ENCODE peak calls at places on chromosomes 5 and 9, in five cellular contexts. One of them, this sample, is unnamed.

GRCh38 chr9:5499889-5500398 is 10.4 kb upstream of the PDCD1LG2 start:
- DNase-seq in CD4-positive, alpha-beta T cell: no peak
- DNase-seq in GM13976: no peak
- DNase-seq in dorsolateral prefrontal cortex: no peak
- DNase-seq in esophagus squamous epithelium: no peak
- DNase-seq in this sample: no peak

GRCh38 chr5:120538644-120539043 is 74.5 kb downstream of the PRR16 start:
- DNase-seq in CD4-positive, alpha-beta T cell: no peak
- DNase-seq in GM13976: no peak
- DNase-seq in dorsolateral prefrontal cortex: no peak
- DNase-seq in esophagus squamous epithelium: no peak
- DNase-seq in this sample: no peak

GRCh38 chr5:143921525-143922311 is 109.8 kb downstream of the HMHB1 start:
- DNase-seq in CD4-positive, alpha-beta T cell: no peak
- DNase-seq in GM13976: no peak
- DNase-seq in dorsolateral prefrontal cortex: no peak
- DNase-seq in esophagus squamous epithelium: no peak
- DNase-seq in this sample: no peak

GRCh38 chr9:69931340-69931739 is 110.7 kb downstream of the CFAP95 start:
- DNase-seq in CD4-positive, alpha-beta T cell: no peak
- DNase-seq in GM13976: no peak
- DNase-seq in dorsolateral prefrontal cortex: no peak
- DNase-seq in esophagus squamous epithelium: no peak
- DNase-seq in this sample: no peak

GRCh38 chr5:135834639-135835529 is at the start of gene SLC25A48:
- DNase-seq in CD4-positive, alpha-beta T cell: no peak
- DNase-seq in GM13976: peak; percentile 73
- DNase-seq in dorsolateral prefrontal cortex: peak; percentile 78
- DNase-seq in esophagus squamous epithelium: no peak
- DNase-seq in this sample: peak; percentile 58

GRCh38 chr9:82675605-82676004 is 387.3 kb downstream of the RASEF start:
- DNase-seq in CD4-positive, alpha-beta T cell: no peak
- DNase-seq in GM13976: no peak
- DNase-seq in dorsolateral prefrontal cortex: no peak
- DNase-seq in esophagus squamous epithelium: no peak
- DNase-seq in this sample: no peak

GRCh38 chr9:75086443-75087278 is 1.3 kb downstream of the NMRK1 start:
- DNase-seq in CD4-positive, alpha-beta T cell: no peak
- DNase-seq in GM13976: no peak
- DNase-seq in dorsolateral prefrontal cortex: no peak
- DNase-seq in esophagus squamous epithelium: no peak
- DNase-seq in this sample: peak; percentile 48

GRCh38 chr5:178323961-178324360 is 91.4 kb upstream of the PHYKPL start:
- DNase-seq in CD4-positive, alpha-beta T cell: no peak
- DNase-seq in GM13976: peak; percentile 69
- DNase-seq in dorsolateral prefrontal cortex: no peak
- DNase-seq in esophagus squamous epithelium: no peak
- DNase-seq in this sample: no peak

GRCh38 chr5:123273984-123274383 is 149.2 kb downstream of the CEP120 start:
- DNase-seq in CD4-positive, alpha-beta T cell: no peak
- DNase-seq in GM13976: no peak
- DNase-seq in dorsolateral prefrontal cortex: no peak
- DNase-seq in esophagus squamous epithelium: no peak
- DNase-seq in this sample: no peak

GRCh38 chr5:176542135-176542595 is 5.0 kb upstream of the RNF44 start:
- DNase-seq in CD4-positive, alpha-beta T cell: peak; percentile 57
- DNase-seq in GM13976: no peak
- DNase-seq in dorsolateral prefrontal cortex: no peak
- DNase-seq in esophagus squamous epithelium: no peak
- DNase-seq in this sample: peak; percentile 78

GRCh38 chr5:154287136-154287535 is 96.6 kb downstream of the GALNT10 start:
- DNase-seq in CD4-positive, alpha-beta T cell: no peak
- DNase-seq in GM13976: no peak
- DNase-seq in dorsolateral prefrontal cortex: no peak
- DNase-seq in esophagus squamous epithelium: no peak
- DNase-seq in this sample: no peak

GRCh38 chr5:141960449-141961323 is 2.7 kb upstream of the PCDH12 start:
- DNase-seq in CD4-positive, alpha-beta T cell: peak; percentile 90
- DNase-seq in GM13976: peak; percentile 88
- DNase-seq in dorsolateral prefrontal cortex: peak; percentile 89
- DNase-seq in esophagus squamous epithelium: peak; percentile 58
- DNase-seq in this sample: peak; percentile 94

GRCh38 chr5:19534751-19535150 is 453.2 kb downstream of the CDH18 start:
- DNase-seq in CD4-positive, alpha-beta T cell: no peak
- DNase-seq in GM13976: no peak
- DNase-seq in dorsolateral prefrontal cortex: no peak
- DNase-seq in esophagus squamous epithelium: no peak
- DNase-seq in this sample: no peak

GRCh38 chr5:19538607-19539006 is 449.4 kb downstream of the CDH18 start:
- DNase-seq in CD4-positive, alpha-beta T cell: no peak
- DNase-seq in GM13976: no peak
- DNase-seq in dorsolateral prefrontal cortex: no peak
- DNase-seq in esophagus squamous epithelium: no peak
- DNase-seq in this sample: no peak
- TF ChIP-seq CTCF in CD4-positive, alpha-beta T cell: no peak
- TF ChIP-seq CTCF in GM13976: no peak
- TF ChIP-seq CTCF in dorsolateral prefrontal cortex: no peak
- TF ChIP-seq CTCF in esophagus squamous epithelium: no peak
- TF ChIP-seq CTCF in this sample: no peak

GRCh38 chr5:170892201-170892600 is 30.4 kb downstream of the RANBP17 start:
- DNase-seq in CD4-positive, alpha-beta T cell: no peak
- DNase-seq in GM13976: no peak
- DNase-seq in dorsolateral prefrontal cortex: no peak
- DNase-seq in esophagus squamous epithelium: no peak
- DNase-seq in this sample: no peak

GRCh38 chr5:170896779-170897178 is 35.0 kb downstream of the RANBP17 start:
- DNase-seq in CD4-positive, alpha-beta T cell: no peak
- DNase-seq in GM13976: no peak
- DNase-seq in dorsolateral prefrontal cortex: peak; percentile 48
- DNase-seq in esophagus squamous epithelium: no peak
- DNase-seq in this sample: no peak
- TF ChIP-seq CTCF in CD4-positive, alpha-beta T cell: no peak
- TF ChIP-seq CTCF in GM13976: no peak
- TF ChIP-seq CTCF in dorsolateral prefrontal cortex: no peak
- TF ChIP-seq CTCF in esophagus squamous epithelium: no peak
- TF ChIP-seq CTCF in this sample: no peak

GRCh38 chr5:172774561-172775271 is 3.7 kb upstream of the DUSP1 start:
- DNase-seq in CD4-positive, alpha-beta T cell: no peak
- DNase-seq in GM13976: no peak
- DNase-seq in dorsolateral prefrontal cortex: no peak
- DNase-seq in esophagus squamous epithelium: no peak
- DNase-seq in this sample: no peak

GRCh38 chr5:172775326-172776234 is 4.6 kb upstream of the DUSP1 start:
- DNase-seq in CD4-positive, alpha-beta T cell: no peak
- DNase-seq in GM13976: no peak
- DNase-seq in dorsolateral prefrontal cortex: no peak
- DNase-seq in esophagus squamous epithelium: no peak
- DNase-seq in this sample: peak; percentile 20

GRCh38 chr5:172772112-172772906 is 1.3 kb upstream of the DUSP1 start:
- DNase-seq in CD4-positive, alpha-beta T cell: peak; percentile 81
- DNase-seq in GM13976: peak; percentile 83
- DNase-seq in dorsolateral prefrontal cortex: peak; percentile 81
- DNase-seq in esophagus squamous epithelium: peak; percentile 71
- DNase-seq in this sample: peak; percentile 78

GRCh38 chr5:172771439-172772111 is 580 bp upstream of the DUSP1 start:
- DNase-seq in CD4-positive, alpha-beta T cell: no peak
- DNase-seq in GM13976: no peak
- DNase-seq in dorsolateral prefrontal cortex: no peak
- DNase-seq in esophagus squamous epithelium: no peak
- DNase-seq in this sample: peak; percentile 36

GRCh38 chr5:172773481-172774469 is 2.8 kb upstream of the DUSP1 start:
- DNase-seq in CD4-positive, alpha-beta T cell: no peak
- DNase-seq in GM13976: no peak
- DNase-seq in dorsolateral prefrontal cortex: no peak
- DNase-seq in esophagus squamous epithelium: no peak
- DNase-seq in this sample: peak; percentile 54
- TF ChIP-seq CTCF in CD4-positive, alpha-beta T cell: no peak
- TF ChIP-seq CTCF in GM13976: no peak
- TF ChIP-seq CTCF in dorsolateral prefrontal cortex: no peak
- TF ChIP-seq CTCF in esophagus squamous epithelium: no peak
- TF ChIP-seq CTCF in this sample: no peak

GRCh38 chr5:156103116-156103860 is 223.7 kb upstream of the SGCD start:
- DNase-seq in CD4-positive, alpha-beta T cell: no peak
- DNase-seq in GM13976: no peak
- DNase-seq in dorsolateral prefrontal cortex: no peak
- DNase-seq in esophagus squamous epithelium: no peak
- DNase-seq in this sample: no peak
- TF ChIP-seq CTCF in CD4-positive, alpha-beta T cell: no peak
- TF ChIP-seq CTCF in GM13976: no peak
- TF ChIP-seq CTCF in dorsolateral prefrontal cortex: no peak
- TF ChIP-seq CTCF in esophagus squamous epithelium: no peak
- TF ChIP-seq CTCF in this sample: no peak

DNA sequence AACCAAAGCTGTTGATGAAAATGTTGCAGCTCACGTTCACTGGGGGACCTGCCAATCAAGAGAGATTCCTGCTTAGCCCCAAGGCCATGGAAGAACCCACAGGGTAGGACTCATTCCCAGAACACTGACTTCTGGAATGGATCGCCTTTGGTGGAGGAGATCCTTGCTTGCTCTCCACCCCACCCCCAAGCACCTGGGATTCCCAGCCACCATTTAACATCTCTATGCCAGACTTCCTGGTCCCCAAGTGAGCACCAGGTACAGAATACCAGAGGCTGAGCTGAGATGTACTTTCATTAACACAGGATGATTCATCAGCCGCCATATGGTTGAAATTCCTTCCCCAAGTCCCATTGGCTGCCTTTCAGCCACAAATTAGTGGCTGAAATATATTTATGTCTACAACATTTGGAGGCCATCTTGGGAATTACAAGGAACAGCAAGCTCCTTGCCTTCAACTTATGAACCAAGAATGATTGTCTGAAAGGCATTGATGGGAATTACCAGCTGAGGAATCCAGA is 37.9 kb downstream of the GLRA1 start:
- DNase-seq in CD4-positive, alpha-beta T cell: no peak
- DNase-seq in GM13976: no peak
- DNase-seq in dorsolateral prefrontal cortex: no peak
- DNase-seq in esophagus squamous epithelium: no peak
- DNase-seq in this sample: no peak
- TF ChIP-seq CTCF in CD4-positive, alpha-beta T cell: no peak
- TF ChIP-seq CTCF in GM13976: no peak
- TF ChIP-seq CTCF in dorsolateral prefrontal cortex: no peak
- TF ChIP-seq CTCF in esophagus squamous epithelium: no peak
- TF ChIP-seq CTCF in this sample: no peak

GRCh38 chr5:39580702-39581498 is 156.1 kb upstream of the DAB2 start:
- DNase-seq in CD4-positive, alpha-beta T cell: no peak
- DNase-seq in GM13976: no peak
- DNase-seq in dorsolateral prefrontal cortex: no peak
- DNase-seq in esophagus squamous epithelium: no peak
- DNase-seq in this sample: no peak

GRCh38 chr5:39584921-39585320 is 160.1 kb upstream of the DAB2 start:
- DNase-seq in CD4-positive, alpha-beta T cell: no peak
- DNase-seq in GM13976: no peak
- DNase-seq in dorsolateral prefrontal cortex: no peak
- DNase-seq in esophagus squamous epithelium: no peak
- DNase-seq in this sample: no peak

GRCh38 chr5:39579750-39580149 is 155.0 kb upstream of the DAB2 start:
- DNase-seq in CD4-positive, alpha-beta T cell: no peak
- DNase-seq in GM13976: no peak
- DNase-seq in dorsolateral prefrontal cortex: no peak
- DNase-seq in esophagus squamous epithelium: no peak
- DNase-seq in this sample: no peak

DNA sequence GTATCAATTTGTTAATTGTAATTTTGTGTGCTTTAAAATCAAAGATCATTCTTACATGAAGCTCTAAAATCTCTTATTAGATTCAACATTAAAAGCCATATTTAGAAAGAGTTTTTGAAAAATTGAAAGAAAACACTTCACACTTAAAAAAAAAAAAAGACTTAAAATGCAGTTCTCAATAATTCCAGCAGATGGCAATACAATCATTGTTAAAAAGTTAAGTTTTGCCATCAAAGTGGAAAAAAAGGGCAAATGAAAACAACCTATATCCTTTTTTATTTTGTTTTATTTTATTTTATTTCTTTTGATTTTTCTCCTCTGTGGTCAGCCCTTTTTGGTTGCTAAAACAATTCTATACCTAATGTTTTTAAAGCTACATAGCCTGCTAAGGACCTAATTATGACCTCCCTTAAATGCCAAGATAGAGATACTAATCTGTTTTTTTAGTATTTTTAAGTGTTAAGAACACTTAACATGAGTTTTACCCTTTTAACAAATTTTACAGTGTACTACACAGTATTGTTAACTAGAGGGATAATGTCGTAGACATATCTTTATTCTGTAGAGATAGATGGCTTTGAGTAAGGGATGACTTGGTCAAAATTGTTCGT is 154.2 kb upstream of the DAB2 start:
- DNase-seq in CD4-positive, alpha-beta T cell: no peak
- DNase-seq in GM13976: no peak
- DNase-seq in dorsolateral prefrontal cortex: no peak
- DNase-seq in esophagus squamous epithelium: no peak
- DNase-seq in this sample: no peak
- TF ChIP-seq CTCF in CD4-positive, alpha-beta T cell: peak; percentile 91
- TF ChIP-seq CTCF in GM13976: peak; percentile 39
- TF ChIP-seq CTCF in dorsolateral prefrontal cortex: peak; percentile 78
- TF ChIP-seq CTCF in esophagus squamous epithelium: peak; percentile 45
- TF ChIP-seq CTCF in this sample: peak; percentile 78

DNA sequence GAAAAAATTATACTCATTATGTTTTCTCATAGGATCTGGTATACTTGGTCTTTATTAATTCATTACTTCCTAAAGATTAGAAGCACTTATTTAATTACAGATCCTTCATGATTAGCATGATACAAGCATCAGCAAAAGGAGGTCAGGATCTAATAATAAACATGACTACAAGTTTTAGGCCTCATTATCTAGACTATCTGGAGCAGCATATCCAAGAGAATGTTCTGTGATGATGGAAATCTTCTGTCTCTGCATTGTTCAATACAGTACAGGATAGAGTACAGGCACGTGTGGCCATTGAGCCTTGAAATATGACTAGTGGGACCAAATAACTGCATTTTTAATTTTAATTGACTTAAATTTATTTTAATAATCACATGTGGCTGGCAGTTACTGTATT is 21.2 kb downstream of the SETX start:
- DNase-seq in CD4-positive, alpha-beta T cell: no peak
- DNase-seq in GM13976: no peak
- DNase-seq in dorsolateral prefrontal cortex: no peak
- DNase-seq in esophagus squamous epithelium: no peak
- DNase-seq in this sample: no peak
- TF ChIP-seq CTCF in CD4-positive, alpha-beta T cell: no peak
- TF ChIP-seq CTCF in GM13976: no peak
- TF ChIP-seq CTCF in dorsolateral prefrontal cortex: no peak
- TF ChIP-seq CTCF in esophagus squamous epithelium: no peak
- TF ChIP-seq CTCF in this sample: no peak

This sample was measured in activated CD8-positive, alpha-beta T cell treated with anti-CD3 and anti-CD28 coated beads for 36 hours.